ENCODE peak calls at places on chromosomes 12 and 14, in nine cellular contexts. U is lung microvascular endothelial cell; Z is AG09309; D is central memory CD4-positive, alpha-beta T cell; O is activated CD4-positive, alpha-beta T cell treated with anti-CD3 and anti-CD28 coated beads, Interleukin-2, amount 10 ng/mL, durations not matched to agents 7 days and 5 days; G is astrocyte; Y is naive B cell; X is NCI-H460; P is adipocyte. L is an unnamed sample.

GRCh38 chr12:54475542-54475941 is 2.1 kb upstream of the GTSF1 start:
- DNase-seq in U (no peak), Z (no peak), D (no peak), O (no peak), G (no peak), Y (no peak), X (no peak), P (peak), L (no peak)

GRCh38 chr12:43337571-43338497 is 214.2 kb downstream of the ADAMTS20 start:
- DNase-seq in U (no peak), Z (no peak), D (no peak), O (no peak), G (peak), Y (no peak), X (no peak), P (no peak), L (no peak)

GRCh38 chr12:22578328-22578727 is 34.0 kb upstream of the C2CD5 start:
- DNase-seq in U (no peak), Z (no peak), D (no peak), O (no peak), G (no peak), Y (no peak), X (no peak), P (no peak), L (no peak)

GRCh38 chr12:79058342-79058741 is 193.8 kb downstream of the SYT1 start:
- DNase-seq in U (peak), Z (no peak), D (no peak), O (no peak), G (peak), Y (no peak), X (no peak), P (peak), L (no peak)

GRCh38 chr14:105260826-105261438 is 12.6 kb downstream of the BTBD6 start:
- DNase-seq in U (no peak), Z (no peak), D (no peak), O (no peak), G (no peak), Y (no peak), X (no peak), P (no peak), L (no peak)

GRCh38 chr12:97960741-97961608 is 498.4 kb downstream of the RMST start:
- DNase-seq in U (no peak), Z (no peak), D (no peak), O (peak), G (peak), Y (no peak), X (peak), P (no peak), L (no peak)

GRCh38 chr12:58502857-58503256 is 417.4 kb downstream of the LRIG3 start:
- DNase-seq in U (no peak), Z (no peak), D (no peak), O (no peak), G (no peak), Y (no peak), X (no peak), P (no peak), L (no peak)

GRCh38 chr14:100587763-100588411 is 670 bp upstream of the BEGAIN start:
- DNase-seq in U (no peak), Z (no peak), D (no peak), O (no peak), G (no peak), Y (no peak), X (no peak), P (no peak), L (no peak)

GRCh38 chr12:60977966-60978365 is 1282.2 kb upstream of the USP15 start:
- DNase-seq in U (no peak), Z (no peak), D (no peak), O (no peak), G (no peak), Y (no peak), X (peak), P (peak), L (no peak)

GRCh38 chr12:46357438-46358324 is 14.9 kb downstream of the SLC38A2 start:
- DNase-seq in U (peak), Z (peak), D (no peak), O (no peak), G (peak), Y (no peak), X (no peak), P (peak), L (no peak)

GRCh38 chr14:42683690-42684089 is 1077.0 kb downstream of the LRFN5 start:
- DNase-seq in U (no peak), Z (no peak), D (no peak), O (no peak), G (no peak), Y (no peak), X (no peak), P (no peak), L (peak)

GRCh38 chr12:85374981-85375380 is 95.0 kb downstream of the ALX1 start:
- DNase-seq in U (no peak), Z (no peak), D (no peak), O (no peak), G (no peak), Y (no peak), X (no peak), P (no peak), L (no peak)

GRCh38 chr12:95733156-95733825 is 57.3 kb downstream of the NTN4 start:
- DNase-seq in U (peak), Z (peak), D (no peak), O (no peak), G (peak), Y (no peak), X (no peak), P (no peak), L (peak)

GRCh38 chr14:53325176-53325806 is 172.2 kb upstream of the DDHD1 start:
- DNase-seq in U (no peak), Z (no peak), D (no peak), O (no peak), G (no peak), Y (no peak), X (no peak), P (peak), L (no peak)

GRCh38 chr14:69039287-69039628 is 60.2 kb upstream of the ACTN1 start:
- DNase-seq in U (peak), Z (no peak), D (no peak), O (no peak), G (peak), Y (no peak), X (no peak), P (peak), L (no peak)

GRCh38 chr14:81305743-81306142 is 85.0 kb upstream of the GTF2A1 start:
- DNase-seq in U (no peak), Z (no peak), D (no peak), O (no peak), G (no peak), Y (no peak), X (no peak), P (no peak), L (no peak)

GRCh38 chr14:102948698-102949061 is 26.2 kb downstream of the AMN start:
- DNase-seq in U (no peak), Z (no peak), D (no peak), O (no peak), G (no peak), Y (no peak), X (no peak), P (no peak), L (no peak)

GRCh38 chr14:30620178-30620577 is 1.9 kb upstream of the SCFD1 start:
- DNase-seq in U (peak), Z (no peak), D (no peak), O (no peak), G (peak), Y (peak), X (no peak), P (peak), L (no peak)

GRCh38 chr14:104557086-104557485 is 22.5 kb upstream of the C14orf180 start:
- DNase-seq in U (no peak), Z (no peak), D (no peak), O (no peak), G (no peak), Y (no peak), X (no peak), P (no peak), L (no peak)

GRCh38 chr14:35254736-35255135 is 37.4 kb upstream of the PSMA6 start:
- DNase-seq in U (no peak), Z (no peak), D (no peak), O (no peak), G (no peak), Y (no peak), X (no peak), P (no peak), L (no peak)

GRCh38 chr12:74229671-74230070 is 308.0 kb upstream of the ATXN7L3B start:
- DNase-seq in U (no peak), Z (no peak), D (no peak), O (no peak), G (no peak), Y (no peak), X (no peak), P (no peak), L (no peak)

GRCh38 chr12:68498736-68499135 is 112.0 kb upstream of the RAP1B start:
- DNase-seq in U (no peak), Z (no peak), D (no peak), O (no peak), G (no peak), Y (no peak), X (no peak), P (no peak), L (no peak)

GRCh38 chr12:84150226-84150625 is 762.4 kb downstream of the SLC6A15 start:
- DNase-seq in U (no peak), Z (no peak), D (no peak), O (no peak), G (no peak), Y (no peak), X (no peak), P (no peak), L (no peak)

GRCh38 chr12:20963762-20964161 is 153.3 kb downstream of the SLCO1B3 start:
- DNase-seq in U (no peak), Z (no peak), D (no peak), O (no peak), G (no peak), Y (no peak), X (no peak), P (no peak), L (no peak)

GRCh38 chr12:90262261-90262660 is 553.6 kb upstream of the ATP2B1 start:
- DNase-seq in U (no peak), Z (no peak), D (no peak), O (no peak), G (peak), Y (no peak), X (no peak), P (peak), L (no peak)

GRCh38 chr12:78306236-78306635 is 475.5 kb downstream of the NAV3 start:
- DNase-seq in U (no peak), Z (no peak), D (no peak), O (no peak), G (no peak), Y (no peak), X (no peak), P (no peak), L (no peak)

GRCh38 chr12:122421263-122421814 is 1.1 kb downstream of the CLIP1 start:
- DNase-seq in U (peak), Z (no peak), D (peak), O (peak), G (peak), Y (peak), X (peak), P (peak), L (no peak)

GRCh38 chr14:49497725-49498348 is 88.3 kb downstream of the RPS29 start:
- DNase-seq in U (peak), Z (peak), D (peak), O (peak), G (peak), Y (peak), X (peak), P (peak), L (peak)

GRCh38 chr14:23864252-23864651 is 89.3 kb upstream of the DHRS4 start:
- DNase-seq in U (no peak), Z (no peak), D (no peak), O (no peak), G (no peak), Y (no peak), X (no peak), P (no peak), L (no peak)

GRCh38 chr14:36646664-36647416 is 14.8 kb upstream of the PAX9 start:
- DNase-seq in U (no peak), Z (no peak), D (no peak), O (no peak), G (no peak), Y (no peak), X (no peak), P (peak), L (no peak)

GRCh38 chr14:77203611-77204456 is 22.2 kb downstream of the TMEM63C start:
- DNase-seq in U (no peak), Z (no peak), D (no peak), O (no peak), G (no peak), Y (no peak), X (no peak), P (peak), L (no peak)

GRCh38 chr12:16225692-16226091 is 51.8 kb downstream of the SLC15A5 start:
- DNase-seq in U (no peak), Z (no peak), D (no peak), O (no peak), G (no peak), Y (no peak), X (no peak), P (no peak), L (no peak)

GRCh38 chr12:130669205-130669557 is 46.9 kb downstream of the RIMBP2 start:
- DNase-seq in U (no peak), Z (no peak), D (no peak), O (no peak), G (no peak), Y (no peak), X (no peak), P (no peak), L (no peak)

GRCh38 chr14:70714055-70714550 is 72.4 kb downstream of the TTC9 start:
- DNase-seq in U (peak), Z (peak), D (peak), O (peak), G (peak), Y (peak), X (peak), P (peak), L (peak)

GRCh38 chr12:121751716-121752351 is 39.3 kb downstream of the TMEM120B start:
- DNase-seq in U (no peak), Z (no peak), D (no peak), O (no peak), G (no peak), Y (no peak), X (no peak), P (no peak), L (no peak)

GRCh38 chr12:113860950-113861349 is 105.2 kb downstream of the RBM19 start:
- DNase-seq in U (peak), Z (peak), D (no peak), O (no peak), G (peak), Y (no peak), X (peak), P (peak), L (no peak)

L was measured in SK-N-MC.